ENCODE peak calls at places on chromosomes 12 and 14, in five cellular contexts. K is T-cell; A is EL; F is stimulated activated CD4-positive, alpha-beta T cell treated with anti-CD3 and anti-CD28 coated beads, Interleukin-4, amount 100 ng/mL, for 4 hours; Q is GM12865. N is an unnamed sample.

GRCh38 chr12:132433641-132434395 is 56.1 kb upstream of the FBRSL1 start:
- DNase-seq in K (no peak), A (no peak), F (no peak), Q (no peak), N (no peak)

GRCh38 chr14:100714205-100714781 is 12.4 kb upstream of the DLK1 start:
- DNase-seq in K (no peak), A (no peak), F (no peak), Q (peak), N (no peak)

GRCh38 chr14:62792578-62792977 is 252.7 kb downstream of the KCNH5 start:
- DNase-seq in K (no peak), A (no peak), F (no peak), Q (no peak), N (no peak)

GRCh38 chr14:64692597-64693350 is 11.4 kb upstream of the PLEKHG3 start:
- DNase-seq in K (no peak), A (no peak), F (no peak), Q (no peak), N (no peak)

GRCh38 chr14:98208943-98209342 is 1063.1 kb downstream of the BCL11B start:
- DNase-seq in K (no peak), A (no peak), F (no peak), Q (no peak), N (no peak)

GRCh38 chr12:103947871-103948555 is 17.7 kb upstream of the TDG start:
- DNase-seq in K (no peak), A (no peak), F (no peak), Q (no peak), N (no peak)

GRCh38 chr12:54988402-54989054 is 4.0 kb upstream of the TESPA1 start:
- DNase-seq in K (no peak), A (peak), F (no peak), Q (peak), N (no peak)

GRCh38 chr14:70254476-70254961 is 65.8 kb upstream of the SLC8A3 start:
- DNase-seq in K (no peak), A (peak), F (no peak), Q (peak), N (peak)

GRCh38 chr12:107200394-107200793 is 107.0 kb upstream of the CRY1 start:
- DNase-seq in K (no peak), A (peak), F (no peak), Q (peak), N (no peak)